ENCODE peak calls at places on chromosomes 2 and 18, in four cellular contexts. H is HepG2, I is GM12878, C is K562. S is an unnamed sample.

GRCh38 chr2:86020984-86021383 is 84.7 kb downstream of the POLR1A start:
- DNase-seq in I (no peak), C (no peak), H (no peak), S (no peak)

GRCh38 chr2:27960237-27960912 is 69.8 kb downstream of the BABAM2 start:
- DNase-seq in I (no peak), H (no peak), C (no peak), S (no peak)

GRCh38 chr2:159226059-159226461 is 60.4 kb downstream of the WDSUB1 start:
- DNase-seq in C (peak; percentile 60), I (no peak), H (peak; percentile 23), S (no peak)

GRCh38 chr18:67916142-67916541 is 399.6 kb upstream of the DSEL start:
- DNase-seq in I (no peak), C (no peak), H (no peak), S (no peak)

GRCh38 chr2:219718066-219718465 is 90.6 kb downstream of the SLC4A3 start:
- DNase-seq in H (no peak), C (no peak), I (no peak), S (no peak)

GRCh38 chr2:31213063-31213882 is 4.0 kb downstream of the CAPN14 start:
- DNase-seq in C (no peak), H (no peak), I (no peak), S (no peak)

GRCh38 chr2:99977947-99978346 is 164.4 kb downstream of the AFF3 start:
- DNase-seq in H (no peak), I (no peak), C (no peak), S (no peak)

GRCh38 chr2:12032421-12032820 is 286.0 kb downstream of the LPIN1 start:
- DNase-seq in C (no peak), H (no peak), I (peak; percentile 71), S (no peak)

GRCh38 chr2:200455958-200456421 is 53.9 kb downstream of the KCTD18 start:
- DNase-seq in C (no peak), H (no peak), I (peak; percentile 81), S (no peak)

GRCh38 chr2:44450082-44450481 is 88.3 kb downstream of the CAMKMT start:
- DNase-seq in H (no peak), C (no peak), I (no peak), S (no peak)

GRCh38 chr2:130728007-130728454 is 839 bp upstream of the GPR148 start:
- DNase-seq in I (no peak), H (no peak), C (no peak), S (no peak)

GRCh38 chr2:64526034-64526433 is 1.9 kb downstream of the AFTPH start:
- DNase-seq in H (no peak), I (no peak), C (no peak), S (no peak)

GRCh38 chr2:10277293-10278028 is 25.2 kb upstream of the HPCAL1 start:
- DNase-seq in H (no peak), I (no peak), C (no peak), S (no peak)

GRCh38 chr18:23515911-23516546 is 12.7 kb downstream of the RMC1 start:
- DNase-seq in I (peak; percentile 39), C (peak; percentile 78), H (peak; percentile 76), S (peak; percentile 88)

GRCh38 chr18:57542801-57543427 is 43.6 kb downstream of the FECH start:
- DNase-seq in C (no peak), I (no peak), H (no peak), S (no peak)

GRCh38 chr2:24935145-24935544 is 15.1 kb upstream of the ADCY3 start:
- DNase-seq in I (no peak), C (no peak), H (no peak), S (no peak)

GRCh38 chr2:128531856-128532255 is 213.2 kb upstream of the HS6ST1 start:
- DNase-seq in I (no peak), C (no peak), H (no peak), S (no peak)

GRCh38 chr2:109254174-109254904 is 125.3 kb downstream of the SH3RF3 start:
- DNase-seq in H (no peak), I (peak; percentile 94), C (no peak), S (no peak)

GRCh38 chr2:146587291-146587713 is 1257.5 kb upstream of the ACVR2A start:
- DNase-seq in C (no peak), H (no peak), I (no peak), S (no peak)

GRCh38 chr18:12254137-12254819 is at the start of gene CIDEA:
- DNase-seq in C (no peak), H (no peak), I (no peak), S (no peak)

GRCh38 chr2:165450141-165450540 is 19.4 kb upstream of the CSRNP3 start:
- DNase-seq in C (no peak), I (no peak), H (no peak), S (no peak)

GRCh38 chr2:59389240-59389639 is 1148.1 kb upstream of the FANCL start:
- DNase-seq in I (no peak), H (no peak), C (no peak), S (no peak)

GRCh38 chr2:137937778-137938177 is 26.5 kb upstream of the HNMT start:
- DNase-seq in H (no peak), I (no peak), C (no peak), S (no peak)

GRCh38 chr18:24876266-24876665 is 415.8 kb downstream of the HRH4 start:
- DNase-seq in H (no peak), C (no peak), I (no peak), S (no peak)
- TF ChIP-seq FOXM1 in H (no peak), C (no peak), I (no peak), S (no peak)

GRCh38 chr2:38720613-38721241 is 30.4 kb downstream of the SRSF7 start:
- DNase-seq in C (no peak), H (no peak), I (peak; percentile 40), S (no peak)
- TF ChIP-seq TARDBP in C (no peak), H (no peak), I (no peak), S (no peak)

DNA sequence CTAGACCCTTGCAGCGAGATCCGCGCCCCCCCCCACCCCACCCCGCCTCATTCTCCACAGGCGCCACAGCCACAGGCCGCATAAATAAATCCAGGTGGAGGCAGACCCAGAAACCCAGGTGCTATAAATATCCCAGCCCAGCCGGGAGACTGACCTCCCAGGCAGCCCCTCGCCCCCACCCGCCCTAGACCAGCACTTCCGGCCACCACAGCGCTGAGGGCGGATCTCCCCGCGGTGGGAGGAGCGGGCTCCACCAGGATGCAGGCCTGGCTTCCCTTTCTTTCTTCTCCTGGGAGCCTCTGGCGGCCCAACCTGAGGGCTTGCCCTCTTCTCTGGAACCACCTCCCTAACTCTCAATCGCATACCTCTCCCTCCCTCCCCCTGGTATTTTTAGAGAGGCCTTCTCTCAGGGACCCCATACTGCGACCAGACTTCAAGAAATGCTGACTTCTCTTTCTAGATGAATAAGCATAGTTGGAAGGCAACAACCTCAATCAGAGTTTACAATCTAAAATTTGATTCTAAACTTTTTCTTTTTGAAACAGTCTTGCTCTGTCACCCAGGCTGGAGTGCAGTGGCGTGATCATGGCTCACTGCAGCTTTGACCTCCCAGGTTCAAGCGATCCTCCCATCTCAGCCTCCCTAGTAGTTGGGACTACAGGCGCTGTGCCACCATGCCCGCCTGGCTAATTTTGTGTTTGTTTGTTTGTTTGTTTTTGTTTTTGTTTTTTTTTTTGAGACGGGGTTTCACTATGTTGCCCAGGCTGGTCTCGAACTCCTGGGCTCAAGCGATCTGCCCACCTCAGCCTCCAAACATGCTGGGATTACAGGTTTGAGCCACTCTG is 55.0 kb downstream of the PKDCC start:
- DNase-seq in C (no peak), H (no peak), I (no peak), S (no peak)
- TF ChIP-seq FOXM1 in C (no peak), H (no peak), I (no peak), S (no peak)

GRCh38 chr18:49723648-49724180 is 89.6 kb downstream of the ACAA2 start:
- DNase-seq in C (no peak), I (peak; percentile 43), H (peak; percentile 80), S (no peak)

GRCh38 chr18:49726564-49726963 is 86.8 kb downstream of the ACAA2 start:
- DNase-seq in I (no peak), H (no peak), C (no peak), S (no peak)

GRCh38 chr18:49727816-49728215 is 85.5 kb downstream of the ACAA2 start:
- DNase-seq in H (no peak), C (no peak), I (no peak), S (no peak)

GRCh38 chr18:49728542-49728941 is 84.8 kb downstream of the ACAA2 start:
- DNase-seq in I (no peak), H (peak; percentile 35), C (peak; percentile 46), S (peak; percentile 63)

DNA sequence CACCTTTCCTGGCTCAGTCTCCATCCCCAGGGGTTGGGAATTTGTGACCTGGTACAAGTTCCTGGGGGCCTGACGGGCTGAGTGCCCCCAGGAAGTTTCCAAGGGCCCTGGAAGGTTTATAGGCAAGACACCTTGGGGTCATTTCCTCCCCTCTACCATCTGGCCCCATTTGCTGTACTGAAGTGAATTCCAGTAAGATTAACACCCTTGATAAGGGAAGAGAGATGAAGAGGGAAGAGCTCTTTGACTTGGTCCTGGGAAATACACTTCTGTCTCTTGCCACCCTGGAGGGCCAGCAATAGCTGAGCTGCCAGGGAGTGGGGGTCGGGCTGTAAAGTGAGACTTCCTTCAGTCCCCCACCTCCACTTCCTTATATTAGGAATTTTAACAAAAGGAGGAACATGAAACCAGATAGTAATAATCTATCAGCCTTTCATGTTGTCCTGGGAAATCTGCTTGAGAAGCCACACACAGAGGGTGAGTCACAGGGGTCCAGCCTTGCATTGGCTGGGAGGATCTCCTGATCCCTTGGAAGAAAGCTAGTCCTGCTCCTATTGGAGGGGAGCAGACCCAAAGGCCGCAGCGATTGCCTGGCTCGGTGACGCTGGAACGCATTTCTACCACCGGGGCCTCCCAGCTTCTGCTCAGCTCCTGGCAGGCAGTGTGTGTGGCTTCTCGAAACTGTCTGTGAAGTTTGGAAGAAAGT is 87.4 kb downstream of the ACAA2 start:
- DNase-seq in H (peak; percentile 13), C (peak; percentile 29), I (no peak), S (peak; percentile 13)
- TF ChIP-seq TARDBP in H (no peak), C (no peak), I (no peak), S (no peak)

GRCh38 chr2:119490106-119490505 is 34.2 kb downstream of the SCTR start:
- DNase-seq in H (no peak), I (no peak), C (no peak), S (no peak)

GRCh38 chr2:119489232-119489952 is 34.9 kb downstream of the SCTR start:
- DNase-seq in C (no peak), H (no peak), I (no peak), S (no peak)

GRCh38 chr2:119494163-119494790 is 30.0 kb downstream of the SCTR start:
- DNase-seq in H (no peak), C (no peak), I (no peak), S (peak; percentile 4)

GRCh38 chr2:119490653-119491195 is 33.6 kb downstream of the SCTR start:
- DNase-seq in H (no peak), C (no peak), I (no peak), S (peak; percentile 3)

DNA sequence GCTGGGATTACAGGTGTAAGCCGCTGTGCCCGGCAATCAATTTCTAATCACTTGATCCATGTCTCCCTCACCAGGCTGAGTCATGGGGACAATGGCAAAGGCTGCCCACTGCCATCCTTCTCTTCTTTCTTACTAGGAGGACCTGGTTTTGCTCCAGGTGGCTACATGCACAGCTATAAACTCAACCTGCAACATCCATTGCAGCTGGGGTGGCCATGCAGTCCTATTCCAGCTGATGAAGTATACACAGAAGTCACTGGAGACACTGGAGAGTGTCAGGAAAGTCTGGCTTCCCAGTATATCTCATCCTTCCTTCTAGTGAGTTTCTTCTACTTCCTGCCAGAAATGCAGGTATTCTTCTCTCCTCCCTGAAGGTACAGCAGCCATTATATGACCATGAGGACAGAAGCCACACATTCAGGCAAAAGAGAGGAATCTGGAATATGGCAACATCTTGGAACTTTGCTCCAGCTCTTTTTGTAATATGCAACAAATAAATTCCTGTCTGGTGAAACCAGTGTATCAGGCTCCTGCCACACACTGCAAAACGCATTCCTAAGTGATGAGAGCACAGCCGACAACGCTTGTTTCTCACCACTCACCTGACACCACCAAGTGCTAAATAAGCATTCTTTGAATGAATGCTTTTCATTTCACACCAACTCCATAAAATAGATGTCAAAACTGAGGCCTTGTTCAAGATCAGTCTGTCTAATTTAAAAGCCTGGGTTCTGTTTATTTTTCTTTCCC is 32.3 kb downstream of the SCTR start:
- DNase-seq in I (no peak), C (no peak), H (peak; percentile 91), S (peak; percentile 17)
- TF ChIP-seq FOXM1 in I (no peak), C (no peak), H (no peak), S (no peak)